ENCODE peak calls at places on chromosomes 11 and 22, in six cellular contexts. One of them, this sample, is unnamed.

GRCh38 chr11:3859373-3859881 is 4.0 kb downstream of the STIM1 start:
- DNase-seq in pancreas: peak
- DNase-seq in IMR-90: no peak
- DNase-seq in RWPE1: no peak
- DNase-seq in ovary: no peak
- DNase-seq in CD4-positive, alpha-beta memory T cell: no peak
- DNase-seq in this sample: no peak

GRCh38 chr11:72005347-72006260 is 6.9 kb downstream of the IL18BP start:
- DNase-seq in pancreas: no peak
- DNase-seq in IMR-90: no peak
- DNase-seq in RWPE1: no peak
- DNase-seq in ovary: no peak
- DNase-seq in CD4-positive, alpha-beta memory T cell: no peak
- DNase-seq in this sample: no peak

GRCh38 chr11:109026891-109027489 is 362.1 kb downstream of the DDX10 start:
- DNase-seq in pancreas: no peak
- DNase-seq in IMR-90: peak
- DNase-seq in RWPE1: no peak
- DNase-seq in ovary: no peak
- DNase-seq in CD4-positive, alpha-beta memory T cell: no peak
- DNase-seq in this sample: no peak

GRCh38 chr11:105315287-105315686 is 175.7 kb upstream of the CARD18 start:
- DNase-seq in pancreas: no peak
- DNase-seq in IMR-90: no peak
- DNase-seq in RWPE1: no peak
- DNase-seq in ovary: no peak
- DNase-seq in CD4-positive, alpha-beta memory T cell: no peak
- DNase-seq in this sample: no peak

GRCh38 chr22:17057959-17058814 is 26.6 kb upstream of the IL17RA start:
- DNase-seq in pancreas: peak
- DNase-seq in IMR-90: peak
- DNase-seq in RWPE1: peak
- DNase-seq in ovary: peak
- DNase-seq in CD4-positive, alpha-beta memory T cell: no peak
- DNase-seq in this sample: peak

GRCh38 chr22:22878801-22879674 is 8.6 kb upstream of the IGLL5 start:
- DNase-seq in pancreas: no peak
- DNase-seq in IMR-90: no peak
- DNase-seq in RWPE1: no peak
- DNase-seq in ovary: no peak
- DNase-seq in CD4-positive, alpha-beta memory T cell: no peak
- DNase-seq in this sample: no peak

GRCh38 chr11:129922674-129923073 is 27.3 kb upstream of the NFRKB start:
- DNase-seq in pancreas: no peak
- DNase-seq in IMR-90: no peak
- DNase-seq in RWPE1: no peak
- DNase-seq in ovary: no peak
- DNase-seq in CD4-positive, alpha-beta memory T cell: no peak
- DNase-seq in this sample: no peak

GRCh38 chr11:105553015-105553414 is 56.9 kb upstream of the GRIA4 start:
- DNase-seq in pancreas: no peak
- DNase-seq in IMR-90: peak
- DNase-seq in RWPE1: no peak
- DNase-seq in ovary: no peak
- DNase-seq in CD4-positive, alpha-beta memory T cell: no peak
- DNase-seq in this sample: no peak

GRCh38 chr22:20922141-20922751 is 5.0 kb downstream of the CRKL start:
- DNase-seq in pancreas: no peak
- DNase-seq in IMR-90: no peak
- DNase-seq in RWPE1: no peak
- DNase-seq in ovary: no peak
- DNase-seq in CD4-positive, alpha-beta memory T cell: no peak
- DNase-seq in this sample: no peak

GRCh38 chr22:28989035-28989464 is 72.6 kb downstream of the C22orf31 start:
- DNase-seq in pancreas: no peak
- DNase-seq in IMR-90: no peak
- DNase-seq in RWPE1: no peak
- DNase-seq in ovary: no peak
- DNase-seq in CD4-positive, alpha-beta memory T cell: no peak
- DNase-seq in this sample: no peak
- H3K27ac ChIP-seq in pancreas: no peak
- H3K27ac ChIP-seq in IMR-90: no peak
- H3K27ac ChIP-seq in RWPE1: no peak
- H3K27ac ChIP-seq in ovary: no peak
- H3K27ac ChIP-seq in CD4-positive, alpha-beta memory T cell: no peak
- H3K27ac ChIP-seq in this sample: no peak

DNA sequence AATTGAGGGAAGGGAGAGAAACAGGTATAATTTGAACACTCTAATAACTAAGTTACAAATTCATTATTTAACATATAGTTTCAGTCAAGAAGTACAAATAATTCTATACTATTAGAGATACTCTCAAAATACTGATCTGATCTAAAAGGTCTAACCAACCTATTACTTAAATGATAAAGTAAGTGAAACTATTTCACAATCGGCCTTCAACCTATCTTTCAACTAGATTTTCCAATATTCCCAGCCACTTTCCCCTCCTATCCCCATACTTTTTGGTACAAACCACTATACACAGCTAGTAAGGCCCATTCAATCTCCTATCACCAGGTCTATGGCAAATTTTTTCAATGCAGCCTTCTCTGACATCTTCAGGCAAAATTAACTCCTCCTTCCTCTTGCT is 106.7 kb downstream of the SIK3 start:
- DNase-seq in pancreas: no peak
- DNase-seq in IMR-90: no peak
- DNase-seq in RWPE1: no peak
- DNase-seq in ovary: no peak
- DNase-seq in CD4-positive, alpha-beta memory T cell: no peak
- DNase-seq in this sample: no peak
- H3K27ac ChIP-seq in pancreas: no peak
- H3K27ac ChIP-seq in IMR-90: no peak
- H3K27ac ChIP-seq in RWPE1: no peak
- H3K27ac ChIP-seq in ovary: no peak
- H3K27ac ChIP-seq in CD4-positive, alpha-beta memory T cell: no peak
- H3K27ac ChIP-seq in this sample: no peak

DNA sequence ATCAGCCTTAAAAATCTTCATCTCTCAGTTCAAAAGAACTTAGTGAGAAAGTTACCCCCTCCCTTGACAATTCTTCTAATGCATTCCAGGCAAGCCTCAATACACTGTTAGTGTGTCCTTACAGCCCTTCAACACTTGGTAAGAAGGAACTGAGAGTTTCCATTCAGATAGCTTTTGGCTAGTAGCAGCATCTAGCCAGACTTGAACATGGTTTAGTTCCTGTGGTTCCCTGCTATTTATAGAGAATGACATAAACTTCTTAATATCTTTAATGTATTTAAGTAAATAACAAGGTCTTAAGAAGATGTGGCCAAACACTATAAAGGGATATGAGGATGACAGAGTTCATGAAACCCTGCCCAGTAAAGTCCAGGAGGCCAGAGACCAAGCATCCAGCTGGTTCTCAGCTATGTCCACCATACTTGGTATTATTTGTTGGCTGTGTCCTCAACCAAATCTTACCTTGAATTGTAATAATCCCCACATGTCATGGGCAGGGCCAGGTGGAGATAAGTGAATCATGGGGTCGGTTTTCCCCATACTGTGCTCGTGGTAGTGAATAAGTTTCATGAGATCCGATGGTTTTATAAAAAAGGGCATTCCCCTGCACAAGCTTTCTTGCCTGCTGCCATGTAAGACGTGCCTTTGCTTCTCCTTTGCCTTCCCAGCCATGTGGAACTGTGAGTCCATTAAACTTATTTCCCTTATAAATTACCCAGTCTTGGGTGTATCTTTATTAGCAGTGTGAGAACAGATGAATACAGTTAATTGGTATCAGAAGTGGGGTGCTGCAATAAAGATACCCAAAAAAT is 132.4 kb downstream of the LARGE1 start:
- DNase-seq in pancreas: no peak
- DNase-seq in IMR-90: peak
- DNase-seq in RWPE1: no peak
- DNase-seq in ovary: no peak
- DNase-seq in CD4-positive, alpha-beta memory T cell: no peak
- DNase-seq in this sample: no peak
- H3K27ac ChIP-seq in pancreas: no peak
- H3K27ac ChIP-seq in IMR-90: no peak
- H3K27ac ChIP-seq in RWPE1: no peak
- H3K27ac ChIP-seq in ovary: no peak
- H3K27ac ChIP-seq in CD4-positive, alpha-beta memory T cell: no peak
- H3K27ac ChIP-seq in this sample: no peak

GRCh38 chr11:117099681-117100080 is 1.5 kb upstream of the SIK3 start:
- DNase-seq in pancreas: no peak
- DNase-seq in IMR-90: no peak
- DNase-seq in RWPE1: no peak
- DNase-seq in ovary: no peak
- DNase-seq in CD4-positive, alpha-beta memory T cell: no peak
- DNase-seq in this sample: no peak
- H3K27ac ChIP-seq in pancreas: peak
- H3K27ac ChIP-seq in IMR-90: no peak
- H3K27ac ChIP-seq in RWPE1: no peak
- H3K27ac ChIP-seq in ovary: peak
- H3K27ac ChIP-seq in CD4-positive, alpha-beta memory T cell: peak
- H3K27ac ChIP-seq in this sample: no peak

DNA sequence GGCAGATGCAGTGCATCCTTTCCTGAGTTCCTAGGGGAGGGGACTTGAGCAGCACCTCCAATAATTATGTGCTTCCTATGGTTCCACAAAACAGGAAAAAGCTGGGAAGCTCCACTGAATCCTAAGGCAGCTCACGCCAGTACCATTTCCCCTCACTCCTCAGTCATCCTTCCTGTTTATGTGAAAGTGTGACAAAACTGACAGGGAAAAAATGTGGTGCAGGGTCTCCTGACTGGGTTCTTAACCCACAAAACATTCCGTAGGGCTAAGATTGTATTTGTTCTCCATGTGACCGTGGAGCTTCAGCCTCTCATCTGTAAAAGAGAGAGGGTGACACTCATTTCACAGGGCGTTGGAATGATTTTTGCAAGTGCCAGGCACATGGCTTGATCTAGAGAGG is 12.2 kb upstream of the LYVE1 start:
- DNase-seq in pancreas: no peak
- DNase-seq in IMR-90: peak
- DNase-seq in RWPE1: no peak
- DNase-seq in ovary: no peak
- DNase-seq in CD4-positive, alpha-beta memory T cell: no peak
- DNase-seq in this sample: no peak
- H3K27ac ChIP-seq in pancreas: no peak
- H3K27ac ChIP-seq in IMR-90: no peak
- H3K27ac ChIP-seq in RWPE1: no peak
- H3K27ac ChIP-seq in ovary: no peak
- H3K27ac ChIP-seq in CD4-positive, alpha-beta memory T cell: no peak
- H3K27ac ChIP-seq in this sample: no peak

DNA sequence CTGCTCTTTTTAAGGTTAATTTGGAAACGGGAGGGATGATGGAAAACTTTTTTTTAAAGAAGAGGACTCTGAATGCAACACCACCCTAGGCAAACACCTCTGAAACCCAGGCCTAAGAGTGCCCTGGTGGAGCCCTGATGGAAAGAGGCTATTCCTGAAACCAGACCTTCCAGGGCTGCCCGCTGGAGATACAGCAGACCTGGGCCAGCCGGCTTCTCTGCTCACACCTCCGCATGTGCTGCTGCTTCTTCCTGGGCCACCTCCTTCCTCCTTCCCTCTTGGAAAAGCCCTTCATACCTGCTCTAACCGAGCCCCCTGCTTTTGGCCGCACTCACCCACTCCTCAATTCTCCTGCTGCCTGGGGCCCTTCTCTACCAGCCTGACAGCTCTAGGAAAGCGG is 37.9 kb downstream of the DUSP8 start:
- DNase-seq in pancreas: no peak
- DNase-seq in IMR-90: no peak
- DNase-seq in RWPE1: no peak
- DNase-seq in ovary: no peak
- DNase-seq in CD4-positive, alpha-beta memory T cell: no peak
- DNase-seq in this sample: no peak
- H3K27ac ChIP-seq in pancreas: no peak
- H3K27ac ChIP-seq in IMR-90: no peak
- H3K27ac ChIP-seq in RWPE1: peak
- H3K27ac ChIP-seq in ovary: no peak
- H3K27ac ChIP-seq in CD4-positive, alpha-beta memory T cell: no peak
- H3K27ac ChIP-seq in this sample: no peak

DNA sequence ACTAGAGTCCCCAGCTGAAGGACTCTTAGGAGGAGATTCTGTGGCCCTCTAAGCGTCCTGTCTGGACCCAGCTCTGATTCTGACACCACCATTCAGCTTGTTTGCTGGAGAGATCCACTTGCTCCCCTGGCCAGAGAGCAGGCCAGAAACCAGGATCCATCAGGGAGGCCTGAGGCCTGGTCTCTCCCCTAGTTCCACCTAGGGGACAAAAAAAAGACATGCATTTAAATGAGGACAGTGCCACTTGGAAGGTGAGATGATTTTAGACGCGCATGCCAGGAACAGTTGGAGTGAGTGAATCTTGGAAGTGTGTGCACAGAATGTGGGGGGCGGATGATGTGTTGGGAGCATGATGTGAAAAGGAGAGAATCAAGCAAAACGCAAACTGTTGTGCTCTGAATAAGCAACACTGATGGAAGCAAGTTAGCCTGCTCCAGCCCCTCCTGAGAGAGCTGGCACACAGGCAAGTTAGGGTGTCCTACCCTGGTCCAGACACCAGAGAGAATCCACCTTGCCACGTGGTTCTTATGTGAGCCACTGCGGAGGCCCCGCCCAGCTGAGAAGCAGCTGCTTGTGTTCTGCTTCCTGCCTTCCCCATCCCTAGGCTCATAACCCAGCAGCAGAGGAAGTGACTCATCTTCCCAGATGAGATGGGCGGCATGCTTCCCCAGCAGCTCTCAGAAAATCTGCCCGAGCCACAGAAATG is 8.0 kb upstream of the SLCO2B1 start:
- DNase-seq in pancreas: no peak
- DNase-seq in IMR-90: peak
- DNase-seq in RWPE1: peak
- DNase-seq in ovary: peak
- DNase-seq in CD4-positive, alpha-beta memory T cell: peak
- DNase-seq in this sample: no peak
- H3K27ac ChIP-seq in pancreas: no peak
- H3K27ac ChIP-seq in IMR-90: peak
- H3K27ac ChIP-seq in RWPE1: peak
- H3K27ac ChIP-seq in ovary: no peak
- H3K27ac ChIP-seq in CD4-positive, alpha-beta memory T cell: peak
- H3K27ac ChIP-seq in this sample: no peak

GRCh38 chr11:93668171-93668570 is 6.7 kb downstream of the CEP295 start:
- DNase-seq in pancreas: no peak
- DNase-seq in IMR-90: peak
- DNase-seq in RWPE1: no peak
- DNase-seq in ovary: no peak
- DNase-seq in CD4-positive, alpha-beta memory T cell: no peak
- DNase-seq in this sample: no peak
- H3K27ac ChIP-seq in pancreas: no peak
- H3K27ac ChIP-seq in IMR-90: no peak
- H3K27ac ChIP-seq in RWPE1: no peak
- H3K27ac ChIP-seq in ovary: no peak
- H3K27ac ChIP-seq in CD4-positive, alpha-beta memory T cell: no peak
- H3K27ac ChIP-seq in this sample: no peak

This sample was measured in substantia nigra.